ENCODE peak calls at places on chromosomes 2 and 18, in eight cellular contexts. K, X, L, Y, J, O, E and M are unnamed samples.

GRCh38 chr2:100781009-100781325 is 39.0 kb upstream of the NPAS2 start:
- DNase-seq in L (no peak), K (no peak), Y (no peak), O (no peak), J (no peak), E (no peak), X (no peak), M (no peak)

GRCh38 chr2:228527481-228527880 is 346.0 kb upstream of the SPHKAP start:
- DNase-seq in O (peak), X (no peak), L (no peak), K (no peak), E (no peak), Y (no peak), J (no peak), M (no peak)

GRCh38 chr18:11553098-11553940 is 56.1 kb upstream of the SLC35G4 start:
- DNase-seq in K (peak), Y (no peak), L (peak), X (peak), O (peak), J (no peak), E (peak), M (peak)

GRCh38 chr2:28668106-28668814 is 83.4 kb upstream of the PPP1CB start:
- DNase-seq in Y (no peak), L (no peak), J (no peak), K (no peak), X (no peak), O (no peak), E (no peak), M (no peak)

GRCh38 chr2:27717070-27717453 is 53.4 kb downstream of the SLC4A1AP start:
- DNase-seq in L (no peak), Y (peak), X (peak), K (no peak), O (peak), E (peak), J (no peak), M (no peak)

GRCh38 chr2:84924173-84925106 is 19.0 kb downstream of the TMSB10 start:
- DNase-seq in X (peak), J (peak), E (no peak), O (peak), Y (no peak), K (no peak), L (no peak), M (no peak)

GRCh38 chr2:1727101-1727771 is 17.1 kb downstream of the PXDN start:
- DNase-seq in K (no peak), J (peak), X (peak), Y (no peak), E (no peak), L (no peak), O (peak), M (no peak)

GRCh38 chr2:119747311-119747710 is 12.4 kb upstream of the PTPN4 start:
- DNase-seq in K (no peak), Y (no peak), L (no peak), J (no peak), E (no peak), X (no peak), O (no peak), M (no peak)

GRCh38 chr2:11821705-11822104 is 75.3 kb downstream of the LPIN1 start:
- DNase-seq in Y (no peak), L (no peak), X (no peak), K (no peak), J (no peak), O (no peak), E (no peak), M (no peak)

GRCh38 chr18:73950116-73950705 is 197.4 kb downstream of the FBXO15 start:
- DNase-seq in O (no peak), K (no peak), L (no peak), X (no peak), J (no peak), Y (no peak), E (no peak), M (no peak)

GRCh38 chr2:127149384-127149783 is 42.4 kb upstream of the BIN1 start:
- DNase-seq in X (no peak), O (peak), L (peak), Y (peak), K (no peak), J (no peak), E (peak), M (no peak)

GRCh38 chr2:217903859-217904613 is 98.8 kb downstream of the TNS1 start:
- DNase-seq in L (no peak), E (no peak), J (peak), Y (no peak), K (peak), X (no peak), O (peak), M (no peak)

GRCh38 chr2:36389081-36389480 is 33.5 kb downstream of the CRIM1 start:
- DNase-seq in E (peak), J (no peak), O (peak), Y (no peak), X (no peak), L (no peak), K (no peak), M (no peak)

GRCh38 chr18:48168861-48169260 is 238.4 kb upstream of the SMAD2 start:
- DNase-seq in O (no peak), L (no peak), J (no peak), K (no peak), X (no peak), E (no peak), Y (no peak), M (no peak)

GRCh38 chr2:63788070-63788469 is 53.6 kb upstream of the UGP2 start:
- DNase-seq in L (no peak), E (peak), J (no peak), K (no peak), X (no peak), O (peak), Y (peak), M (no peak)

GRCh38 chr2:206423147-206423546 is 20.2 kb upstream of the ADAM23 start:
- DNase-seq in K (no peak), J (no peak), E (no peak), O (peak), L (no peak), Y (no peak), X (no peak), M (no peak)

GRCh38 chr2:238702691-238703415 is 145.0 kb upstream of the TWIST2 start:
- DNase-seq in J (no peak), O (no peak), E (no peak), K (no peak), Y (no peak), L (no peak), X (peak), M (no peak)

GRCh38 chr2:188294547-188294946 is 2.9 kb downstream of the GULP1 start:
- DNase-seq in L (no peak), O (peak), J (no peak), Y (no peak), K (no peak), E (peak), X (no peak), M (no peak)

GRCh38 chr2:240166191-240166590 is 25.7 kb upstream of the OTOS start:
- DNase-seq in K (no peak), X (no peak), O (no peak), J (peak), L (no peak), E (no peak), Y (no peak), M (no peak)

GRCh38 chr18:46481048-46481846 is 175.8 kb downstream of the LOXHD1 start:
- DNase-seq in E (peak), Y (peak), K (peak), O (peak), X (peak), L (peak), J (no peak), M (no peak)

GRCh38 chr2:133418021-133418420 is 150.2 kb downstream of the NCKAP5 start:
- DNase-seq in J (no peak), E (no peak), L (no peak), Y (no peak), X (no peak), K (no peak), O (no peak), M (no peak)

GRCh38 chr2:179020156-179020750 is 29.7 kb downstream of the CCDC141 start:
- DNase-seq in O (peak), Y (no peak), L (no peak), X (peak), J (no peak), K (no peak), E (peak), M (no peak)

GRCh38 chr2:223488814-223489213 is 113.3 kb downstream of the SCG2 start:
- DNase-seq in L (no peak), X (no peak), J (no peak), O (peak), Y (no peak), K (no peak), E (peak), M (no peak)

GRCh38 chr2:102788880-102789250 is 27.0 kb downstream of the TMEM182 start:
- DNase-seq in L (no peak), Y (no peak), K (no peak), X (no peak), J (no peak), O (no peak), E (no peak), M (no peak)

GRCh38 chr2:148603562-148603920 is 41.0 kb upstream of the EPC2 start:
- DNase-seq in K (no peak), X (peak), L (no peak), O (no peak), E (no peak), J (no peak), Y (no peak), M (no peak)

GRCh38 chr18:26963292-26963691 is 97.8 kb upstream of the AQP4 start:
- DNase-seq in K (peak), E (peak), O (peak), L (no peak), Y (no peak), X (no peak), J (no peak), M (no peak)

GRCh38 chr2:217279571-217279970 is 419.7 kb upstream of the TNP1 start:
- DNase-seq in L (no peak), E (peak), K (no peak), Y (peak), O (peak), J (no peak), X (no peak), M (no peak)

GRCh38 chr18:54392621-54393023 is 34.9 kb downstream of the C18orf54 start:
- DNase-seq in J (no peak), E (peak), L (peak), O (peak), Y (peak), K (peak), X (no peak), M (peak)

GRCh38 chr2:38613849-38614213 is 11.1 kb upstream of the HNRNPLL start:
- DNase-seq in K (no peak), J (no peak), O (no peak), Y (no peak), X (no peak), L (no peak), E (no peak), M (no peak)

GRCh38 chr18:45102863-45103262 is 422.2 kb downstream of the SETBP1 start:
- DNase-seq in X (no peak), J (no peak), K (peak), L (no peak), E (no peak), Y (no peak), O (no peak), M (no peak)

GRCh38 chr2:151230627-151231026 is 31.0 kb downstream of the RBM43 start:
- DNase-seq in O (no peak), J (no peak), E (no peak), X (no peak), L (no peak), Y (no peak), K (no peak), M (no peak)

GRCh38 chr2:71453404-71454220 is at the start of gene DYSF:
- DNase-seq in K (no peak), Y (no peak), X (no peak), J (no peak), E (peak), L (no peak), O (peak), M (no peak)

GRCh38 chr2:16684676-16685339 is 19.2 kb upstream of the CYRIA start:
- DNase-seq in O (no peak), K (no peak), J (no peak), Y (no peak), L (no peak), X (no peak), E (no peak), M (no peak)

GRCh38 chr2:42492691-42493467 is 903 bp downstream of the KCNG3 start:
- DNase-seq in X (peak), Y (no peak), E (no peak), L (no peak), K (no peak), J (peak), O (no peak), M (no peak)

GRCh38 chr2:70504750-70505149 is 48.9 kb downstream of the TGFA start:
- DNase-seq in Y (no peak), K (no peak), O (no peak), X (no peak), E (no peak), L (no peak), J (no peak), M (no peak)

GRCh38 chr2:66553370-66553769 is 118.4 kb downstream of the MEIS1 start:
- DNase-seq in X (no peak), Y (no peak), K (peak), J (peak), O (no peak), L (no peak), E (peak), M (no peak)

GRCh38 chr18:36284671-36285295 is 12.7 kb upstream of the FHOD3 start:
- DNase-seq in L (peak), O (peak), E (peak), Y (peak), X (peak), J (no peak), K (peak), M (no peak)

GRCh38 chr2:128361376-128362131 is 42.9 kb upstream of the HS6ST1 start:
- DNase-seq in O (no peak), J (no peak), E (no peak), X (no peak), L (no peak), K (no peak), Y (no peak), M (no peak)

GRCh38 chr18:40365526-40365925 is 1589.5 kb upstream of the PIK3C3 start:
- DNase-seq in E (peak), O (no peak), Y (no peak), L (no peak), J (no peak), X (no peak), K (no peak), M (no peak)